ENCODE peak calls at places on chromosomes 13 and 19, in seven cellular contexts. M, E, J, U, P, L and R are unnamed samples.

GRCh38 chr19:18672606-18673337 is 10.7 kb upstream of the CRTC1 start:
- DNase-seq in E (no peak), M (no peak), L (no peak), U (peak), P (no peak), J (peak), R (peak)

GRCh38 chr19:2290441-2291184 is 8.6 kb upstream of the PEAK3 start:
- DNase-seq in U (no peak), P (no peak), J (no peak), M (peak), E (no peak), L (no peak), R (no peak)

GRCh38 chr13:23949736-23950135 is 52.4 kb upstream of the C1QTNF9B start:
- DNase-seq in E (no peak), P (no peak), L (no peak), J (no peak), M (no peak), U (no peak), R (no peak)

GRCh38 chr19:8643860-8644653 is 13.6 kb downstream of the NFILZ start:
- DNase-seq in U (no peak), L (no peak), J (no peak), E (no peak), M (no peak), P (no peak), R (peak)

GRCh38 chr13:94192576-94192975 is 286.9 kb downstream of the DCT start:
- DNase-seq in J (peak), P (no peak), E (no peak), U (peak), L (no peak), M (peak), R (peak)

GRCh38 chr19:56661248-56661647 is 10.3 kb downstream of the ZNF835 start:
- DNase-seq in L (no peak), P (no peak), U (no peak), E (no peak), J (no peak), M (no peak), R (no peak)

GRCh38 chr13:27860743-27861142 is 59.1 kb upstream of the PDX1 start:
- DNase-seq in M (no peak), P (no peak), J (no peak), U (no peak), L (no peak), E (no peak), R (no peak)

GRCh38 chr19:55137915-55138314 is 11.1 kb downstream of the TNNT1 start:
- DNase-seq in P (no peak), J (no peak), U (no peak), M (no peak), E (no peak), L (no peak), R (no peak)

GRCh38 chr19:22625266-22626035 is 8.7 kb upstream of the ZNF492 start:
- DNase-seq in M (no peak), J (no peak), E (no peak), U (no peak), P (no peak), L (no peak), R (no peak)

GRCh38 chr19:39014037-39014436 is 18.3 kb downstream of the FBXO27 start:
- DNase-seq in P (no peak), M (no peak), L (no peak), U (no peak), E (no peak), J (no peak), R (peak)

GRCh38 chr19:3057275-3057714 is 5.0 kb downstream of the TLE5 start:
- DNase-seq in U (no peak), L (no peak), P (peak), E (no peak), M (peak), J (no peak), R (peak)

GRCh38 chr13:108033800-108034707 is 181.3 kb downstream of the LIG4 start:
- DNase-seq in U (no peak), M (peak), P (no peak), J (no peak), L (no peak), E (no peak), R (peak)

GRCh38 chr19:1066251-1066747 is 668 bp upstream of the ARHGAP45 start:
- DNase-seq in U (no peak), J (no peak), L (no peak), E (no peak), M (no peak), P (no peak), R (no peak)

DNA sequence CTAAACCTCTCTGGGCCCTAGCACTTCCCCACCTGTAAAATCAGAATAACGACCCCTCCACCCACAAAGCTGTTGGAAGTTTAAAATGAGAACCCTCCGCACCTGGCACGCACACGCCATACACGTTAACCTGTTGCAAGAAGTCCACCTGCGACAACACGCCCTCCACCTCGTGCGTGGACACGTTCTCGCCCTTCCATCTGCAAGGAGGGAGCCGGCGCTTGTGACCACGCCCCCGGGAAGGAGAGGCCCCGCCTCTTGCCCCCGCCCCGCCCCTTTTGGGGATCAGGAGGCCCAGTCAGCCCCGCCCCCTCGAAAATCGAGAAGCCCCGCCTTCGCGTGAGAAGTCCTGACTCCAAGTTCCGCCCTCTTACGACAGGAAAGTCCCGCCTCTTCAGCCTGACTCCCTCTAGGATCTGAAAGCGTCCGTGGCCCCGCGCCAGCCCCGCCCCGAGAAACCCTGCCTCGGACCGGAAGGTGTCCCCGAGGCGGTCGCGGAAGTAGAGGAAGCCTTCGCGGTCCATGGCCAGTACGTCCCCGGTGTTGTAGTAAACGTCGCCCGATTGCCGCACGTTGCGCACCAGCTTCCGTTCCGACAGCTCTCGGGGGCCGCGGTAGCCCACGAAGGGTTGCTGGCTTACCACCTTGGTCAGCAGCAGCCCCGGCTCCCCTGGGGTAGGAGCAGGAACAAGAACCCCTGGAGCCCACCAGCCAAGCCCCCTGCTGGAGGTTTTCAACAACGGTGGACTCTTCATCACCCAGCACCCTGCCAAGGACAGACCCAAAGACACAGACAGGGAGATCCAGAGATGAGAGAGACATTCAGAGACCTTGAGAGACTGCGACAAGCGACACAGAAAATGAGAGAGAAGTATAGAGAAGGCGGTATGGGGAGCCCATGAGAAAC is 12.5 kb downstream of the SLC27A5 start:
- DNase-seq in P (peak), J (peak), U (peak), E (peak), L (peak), M (peak), R (peak)
- TF ChIP-seq CTCF in P (peak), J (peak), U (peak), E (peak), L (peak), M (peak), R (peak)

GRCh38 chr19:12752056-12752781 is 628 bp downstream of the BEST2 start:
- DNase-seq in J (no peak), E (no peak), M (no peak), P (no peak), L (no peak), U (no peak), R (no peak)
- H3K4me3 ChIP-seq in J (no peak), E (no peak), M (no peak), P (no peak), L (no peak), U (no peak), R (no peak)

DNA sequence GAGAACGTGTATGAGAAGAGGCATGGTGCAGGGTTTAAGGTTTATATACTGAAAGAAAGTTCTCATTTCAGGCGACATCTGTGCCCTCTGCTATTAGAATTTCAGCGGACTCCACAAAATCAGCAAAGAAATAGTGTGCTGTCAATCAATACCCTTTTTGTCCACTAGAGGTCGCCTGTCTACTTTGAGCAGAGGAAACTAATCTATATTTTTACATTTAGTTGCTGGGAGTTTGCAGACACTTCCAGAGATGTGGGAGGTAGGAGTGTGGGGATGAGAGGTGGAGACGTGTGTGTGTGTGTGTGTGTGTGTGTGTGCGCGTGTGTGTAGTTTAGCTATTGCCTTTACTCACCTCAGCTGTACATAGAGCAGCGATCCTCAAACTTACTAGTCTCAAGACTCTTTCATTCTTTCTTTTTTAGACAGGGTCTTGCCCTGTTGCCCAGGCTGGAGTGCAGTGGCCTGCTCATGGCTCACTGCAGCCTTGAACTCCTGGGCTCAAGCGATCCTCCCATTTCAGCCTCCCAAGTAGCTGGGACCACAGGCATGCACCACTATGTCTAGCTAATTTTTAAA is 9.7 kb downstream of the INAFM1 start:
- DNase-seq in P (no peak), E (peak), J (peak), U (peak), L (no peak), M (peak), R (peak)
- TF ChIP-seq CTCF in P (peak), E (peak), J (peak), U (peak), L (peak), M (peak), R (peak)

GRCh38 chr13:78137404-78138142 is 218.9 kb upstream of the EDNRB start:
- DNase-seq in U (peak), M (peak), E (peak), J (peak), P (no peak), L (peak), R (peak)
- H3K4me3 ChIP-seq in U (no peak), M (no peak), E (no peak), J (no peak), P (no peak), L (no peak), R (peak)

GRCh38 chr19:35142531-35143230 is 374 bp upstream of the FXYD7 start:
- DNase-seq in E (no peak), L (no peak), U (peak), J (peak), M (no peak), P (peak), R (peak)
- TF ChIP-seq CTCF in E (peak), L (peak), U (peak), J (peak), M (peak), P (peak), R (peak)